ENCODE peak calls at places on chromosomes 4 and X, in seven cellular contexts. One of them, this sample, is unnamed.
A peak's percentile ranks its signal among the peaks of the same experiment; 100 is the strongest.

GRCh38 chr4:14100349-14100748 is 472.8 kb upstream of the BOD1L1 start:
- DNase-seq in body of pancreas: no peak
- DNase-seq in transverse colon: no peak
- DNase-seq in neural progenitor cell: no peak
- DNase-seq in cardiac muscle cell: no peak
- DNase-seq in ascending aorta: no peak
- DNase-seq in heart right ventricle: no peak
- DNase-seq in this sample: no peak

GRCh38 chr4:57109847-57110634 is at the start of gene IGFBP7:
- DNase-seq in body of pancreas: peak; percentile 42
- DNase-seq in transverse colon: peak; percentile 61
- DNase-seq in neural progenitor cell: peak; percentile 54
- DNase-seq in cardiac muscle cell: peak; percentile 41
- DNase-seq in ascending aorta: no peak
- DNase-seq in heart right ventricle: peak; percentile 81
- DNase-seq in this sample: no peak

GRCh38 chr4:3514221-3514780 is 17.9 kb downstream of the LRPAP1 start:
- DNase-seq in body of pancreas: no peak
- DNase-seq in transverse colon: no peak
- DNase-seq in neural progenitor cell: no peak
- DNase-seq in cardiac muscle cell: no peak
- DNase-seq in ascending aorta: no peak
- DNase-seq in heart right ventricle: no peak
- DNase-seq in this sample: no peak

GRCh38 chrX:119784747-119785446 is 6.5 kb downstream of the RPL39 start:
- DNase-seq in body of pancreas: peak; percentile 11
- DNase-seq in transverse colon: peak; percentile 49
- DNase-seq in neural progenitor cell: peak; percentile 24
- DNase-seq in cardiac muscle cell: no peak
- DNase-seq in ascending aorta: no peak
- DNase-seq in heart right ventricle: peak; percentile 21
- DNase-seq in this sample: no peak

GRCh38 chrX:149374751-149375150 is 130.4 kb downstream of the IDS start:
- DNase-seq in body of pancreas: no peak
- DNase-seq in transverse colon: no peak
- DNase-seq in neural progenitor cell: no peak
- DNase-seq in cardiac muscle cell: no peak
- DNase-seq in ascending aorta: no peak
- DNase-seq in heart right ventricle: no peak
- DNase-seq in this sample: no peak

GRCh38 chrX:16612257-16612987 is 37.5 kb upstream of the S100G start:
- DNase-seq in body of pancreas: no peak
- DNase-seq in transverse colon: no peak
- DNase-seq in neural progenitor cell: no peak
- DNase-seq in cardiac muscle cell: no peak
- DNase-seq in ascending aorta: no peak
- DNase-seq in heart right ventricle: no peak
- DNase-seq in this sample: no peak

GRCh38 chrX:38970845-38971244 is 169.6 kb downstream of the MID1IP1 start:
- DNase-seq in body of pancreas: no peak
- DNase-seq in transverse colon: no peak
- DNase-seq in neural progenitor cell: no peak
- DNase-seq in cardiac muscle cell: no peak
- DNase-seq in ascending aorta: no peak
- DNase-seq in heart right ventricle: no peak
- DNase-seq in this sample: no peak

GRCh38 chr4:182065255-182065654 is 177.9 kb upstream of the TENM3 start:
- DNase-seq in body of pancreas: no peak
- DNase-seq in transverse colon: no peak
- DNase-seq in neural progenitor cell: no peak
- DNase-seq in cardiac muscle cell: no peak
- DNase-seq in ascending aorta: no peak
- DNase-seq in heart right ventricle: no peak
- DNase-seq in this sample: no peak

GRCh38 chr4:66564901-66565648 is 894.8 kb upstream of the EPHA5 start:
- DNase-seq in body of pancreas: no peak
- DNase-seq in transverse colon: no peak
- DNase-seq in neural progenitor cell: no peak
- DNase-seq in cardiac muscle cell: no peak
- DNase-seq in ascending aorta: no peak
- DNase-seq in heart right ventricle: no peak
- DNase-seq in this sample: no peak

GRCh38 chr4:107392951-107393350 is 327.1 kb downstream of the PAPSS1 start:
- DNase-seq in body of pancreas: no peak
- DNase-seq in transverse colon: no peak
- DNase-seq in neural progenitor cell: no peak
- DNase-seq in cardiac muscle cell: no peak
- DNase-seq in ascending aorta: no peak
- DNase-seq in heart right ventricle: no peak
- DNase-seq in this sample: no peak

GRCh38 chrX:110038900-110039299 is 36.0 kb downstream of the TMEM164 start:
- DNase-seq in body of pancreas: no peak
- DNase-seq in transverse colon: no peak
- DNase-seq in neural progenitor cell: no peak
- DNase-seq in cardiac muscle cell: no peak
- DNase-seq in ascending aorta: no peak
- DNase-seq in heart right ventricle: no peak
- DNase-seq in this sample: no peak

GRCh38 chr4:63637270-63637669 is 772.0 kb downstream of the TECRL start:
- DNase-seq in body of pancreas: no peak
- DNase-seq in transverse colon: no peak
- DNase-seq in neural progenitor cell: no peak
- DNase-seq in cardiac muscle cell: no peak
- DNase-seq in ascending aorta: no peak
- DNase-seq in heart right ventricle: no peak
- DNase-seq in this sample: no peak

GRCh38 chr4:135418353-135418752 is 1216.8 kb upstream of the PABPC4L start:
- DNase-seq in body of pancreas: no peak
- DNase-seq in transverse colon: no peak
- DNase-seq in neural progenitor cell: peak; percentile 26
- DNase-seq in cardiac muscle cell: no peak
- DNase-seq in ascending aorta: no peak
- DNase-seq in heart right ventricle: no peak
- DNase-seq in this sample: no peak

GRCh38 chrX:3669841-3670240 is 43.6 kb downstream of the PRKX start:
- DNase-seq in body of pancreas: no peak
- DNase-seq in transverse colon: peak; percentile 70
- DNase-seq in neural progenitor cell: no peak
- DNase-seq in cardiac muscle cell: no peak
- DNase-seq in ascending aorta: no peak
- DNase-seq in heart right ventricle: no peak
- DNase-seq in this sample: no peak

GRCh38 chr4:95155759-95156451 is 392.9 kb downstream of the UNC5C start:
- DNase-seq in body of pancreas: no peak
- DNase-seq in transverse colon: no peak
- DNase-seq in neural progenitor cell: peak; percentile 42
- DNase-seq in cardiac muscle cell: peak; percentile 33
- DNase-seq in ascending aorta: no peak
- DNase-seq in heart right ventricle: no peak
- DNase-seq in this sample: no peak

GRCh38 chr4:186764457-186764856 is 40.8 kb upstream of the FAT1 start:
- DNase-seq in body of pancreas: no peak
- DNase-seq in transverse colon: no peak
- DNase-seq in neural progenitor cell: no peak
- DNase-seq in cardiac muscle cell: no peak
- DNase-seq in ascending aorta: no peak
- DNase-seq in heart right ventricle: no peak
- DNase-seq in this sample: no peak

GRCh38 chr4:92421920-92422319 is 118.2 kb downstream of the GRID2 start:
- DNase-seq in body of pancreas: no peak
- DNase-seq in transverse colon: no peak
- DNase-seq in neural progenitor cell: no peak
- DNase-seq in cardiac muscle cell: no peak
- DNase-seq in ascending aorta: no peak
- DNase-seq in heart right ventricle: no peak
- DNase-seq in this sample: no peak

GRCh38 chr4:86446996-86447395 is 87.1 kb upstream of the MAPK10 start:
- DNase-seq in body of pancreas: no peak
- DNase-seq in transverse colon: no peak
- DNase-seq in neural progenitor cell: no peak
- DNase-seq in cardiac muscle cell: no peak
- DNase-seq in ascending aorta: no peak
- DNase-seq in heart right ventricle: no peak
- DNase-seq in this sample: no peak

GRCh38 chr4:138051157-138051556 is 191.0 kb downstream of the SLC7A11 start:
- DNase-seq in body of pancreas: no peak
- DNase-seq in transverse colon: no peak
- DNase-seq in neural progenitor cell: no peak
- DNase-seq in cardiac muscle cell: no peak
- DNase-seq in ascending aorta: no peak
- DNase-seq in heart right ventricle: no peak
- DNase-seq in this sample: no peak

GRCh38 chr4:138050601-138051000 is 191.5 kb downstream of the SLC7A11 start:
- DNase-seq in body of pancreas: no peak
- DNase-seq in transverse colon: no peak
- DNase-seq in neural progenitor cell: peak; percentile 83
- DNase-seq in cardiac muscle cell: no peak
- DNase-seq in ascending aorta: no peak
- DNase-seq in heart right ventricle: no peak
- DNase-seq in this sample: no peak

GRCh38 chr4:138056541-138056940 is 185.6 kb downstream of the SLC7A11 start:
- DNase-seq in body of pancreas: no peak
- DNase-seq in transverse colon: no peak
- DNase-seq in neural progenitor cell: no peak
- DNase-seq in cardiac muscle cell: no peak
- DNase-seq in ascending aorta: no peak
- DNase-seq in heart right ventricle: no peak
- DNase-seq in this sample: no peak

GRCh38 chr4:138055890-138056289 is 186.3 kb downstream of the SLC7A11 start:
- DNase-seq in body of pancreas: no peak
- DNase-seq in transverse colon: no peak
- DNase-seq in neural progenitor cell: no peak
- DNase-seq in cardiac muscle cell: no peak
- DNase-seq in ascending aorta: no peak
- DNase-seq in heart right ventricle: no peak
- DNase-seq in this sample: no peak

DNA sequence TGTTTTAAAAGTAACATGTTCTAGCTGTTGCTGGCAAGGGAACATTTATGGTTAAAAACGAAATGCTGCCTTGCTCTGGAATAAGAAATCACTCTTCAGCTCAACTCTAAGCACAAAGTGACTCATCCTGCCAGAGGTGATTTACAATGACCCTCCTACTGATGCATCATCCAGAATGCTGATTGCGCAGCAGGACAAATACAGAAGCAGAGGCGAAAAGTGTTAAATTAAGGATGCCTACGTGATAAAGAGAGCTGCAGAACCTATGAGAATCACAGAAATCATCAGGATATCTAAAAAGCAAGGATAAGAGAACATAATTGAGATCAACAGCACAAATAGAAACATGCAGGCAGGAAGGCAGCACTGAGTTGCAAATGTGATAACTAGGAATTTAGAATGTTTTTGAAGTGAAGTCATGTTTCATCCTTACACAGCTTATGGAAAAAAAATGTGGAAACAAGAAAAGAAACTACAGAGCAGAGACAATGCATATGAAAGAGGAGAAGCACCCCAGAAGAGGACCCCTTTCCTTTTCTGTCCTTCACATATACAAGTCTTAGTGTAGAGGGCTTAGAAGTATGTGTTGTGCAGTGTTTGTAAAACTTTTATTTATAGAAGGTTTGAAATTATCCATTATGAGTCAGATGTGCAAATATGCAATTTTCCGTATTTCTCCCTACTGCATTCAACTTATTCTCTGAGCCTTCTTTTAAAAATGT is 188.4 kb downstream of the SLC7A11 start:
- DNase-seq in body of pancreas: no peak
- DNase-seq in transverse colon: no peak
- DNase-seq in neural progenitor cell: no peak
- DNase-seq in cardiac muscle cell: no peak
- DNase-seq in ascending aorta: no peak
- DNase-seq in heart right ventricle: no peak
- DNase-seq in this sample: peak; percentile 13
- H3K4me3 ChIP-seq in body of pancreas: no peak overlapping the region
- H3K4me3 ChIP-seq in transverse colon: no peak overlapping the region
- H3K4me3 ChIP-seq in neural progenitor cell: no peak overlapping the region
- H3K4me3 ChIP-seq in cardiac muscle cell: no peak overlapping the region
- H3K4me3 ChIP-seq in ascending aorta: no peak overlapping the region
- H3K4me3 ChIP-seq in heart right ventricle: no peak overlapping the region
- H3K4me3 ChIP-seq in this sample: peak overlapping the region; percentile 31

GRCh38 chr4:84158670-84159069 is 340.4 kb downstream of the NKX6-1 start:
- DNase-seq in body of pancreas: peak; percentile 2
- DNase-seq in transverse colon: no peak
- DNase-seq in neural progenitor cell: no peak
- DNase-seq in cardiac muscle cell: no peak
- DNase-seq in ascending aorta: no peak
- DNase-seq in heart right ventricle: no peak
- DNase-seq in this sample: no peak
- TF ChIP-seq CTCF in body of pancreas: no peak
- TF ChIP-seq CTCF in transverse colon: no peak
- TF ChIP-seq CTCF in neural progenitor cell: no peak
- TF ChIP-seq CTCF in cardiac muscle cell: no peak
- TF ChIP-seq CTCF in ascending aorta: no peak
- TF ChIP-seq CTCF in heart right ventricle: no peak
- TF ChIP-seq CTCF in this sample: no peak

DNA sequence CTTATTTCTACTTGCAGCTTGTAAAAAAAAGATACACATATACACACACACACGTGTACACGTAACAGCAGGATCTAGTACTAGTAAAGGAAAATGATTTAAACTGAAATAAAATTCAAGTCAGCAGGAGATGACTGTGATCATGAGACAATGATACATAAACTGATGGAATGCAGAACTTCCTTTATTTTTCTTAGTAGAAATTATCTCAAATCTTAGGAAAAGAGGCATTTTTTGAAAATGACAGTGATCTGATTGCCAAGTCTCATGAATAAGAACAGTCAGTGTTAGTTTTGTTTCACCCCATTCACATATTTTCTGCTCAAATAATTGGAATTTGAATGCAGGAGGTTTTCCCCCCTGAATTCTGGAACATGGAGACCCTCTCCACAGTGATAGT is 11.2 kb downstream of the APBB2 start:
- DNase-seq in body of pancreas: no peak
- DNase-seq in transverse colon: no peak
- DNase-seq in neural progenitor cell: no peak
- DNase-seq in cardiac muscle cell: no peak
- DNase-seq in ascending aorta: no peak
- DNase-seq in heart right ventricle: no peak
- DNase-seq in this sample: no peak
- H3K4me1 ChIP-seq in body of pancreas: peaks cover 39% of the 10 kb centered on the region
- H3K4me1 ChIP-seq in transverse colon: peaks cover 20% of the 10 kb centered on the region
- H3K4me1 ChIP-seq in neural progenitor cell: peaks cover 5% of the 10 kb centered on the region
- H3K4me1 ChIP-seq in cardiac muscle cell: no peaks in the 10 kb centered on the region
- H3K4me1 ChIP-seq in ascending aorta: peaks cover 52% of the 10 kb centered on the region
- H3K4me1 ChIP-seq in heart right ventricle: peaks cover 43% of the 10 kb centered on the region
- H3K4me1 ChIP-seq in this sample: peaks cover 76% of the 10 kb centered on the region

DNA sequence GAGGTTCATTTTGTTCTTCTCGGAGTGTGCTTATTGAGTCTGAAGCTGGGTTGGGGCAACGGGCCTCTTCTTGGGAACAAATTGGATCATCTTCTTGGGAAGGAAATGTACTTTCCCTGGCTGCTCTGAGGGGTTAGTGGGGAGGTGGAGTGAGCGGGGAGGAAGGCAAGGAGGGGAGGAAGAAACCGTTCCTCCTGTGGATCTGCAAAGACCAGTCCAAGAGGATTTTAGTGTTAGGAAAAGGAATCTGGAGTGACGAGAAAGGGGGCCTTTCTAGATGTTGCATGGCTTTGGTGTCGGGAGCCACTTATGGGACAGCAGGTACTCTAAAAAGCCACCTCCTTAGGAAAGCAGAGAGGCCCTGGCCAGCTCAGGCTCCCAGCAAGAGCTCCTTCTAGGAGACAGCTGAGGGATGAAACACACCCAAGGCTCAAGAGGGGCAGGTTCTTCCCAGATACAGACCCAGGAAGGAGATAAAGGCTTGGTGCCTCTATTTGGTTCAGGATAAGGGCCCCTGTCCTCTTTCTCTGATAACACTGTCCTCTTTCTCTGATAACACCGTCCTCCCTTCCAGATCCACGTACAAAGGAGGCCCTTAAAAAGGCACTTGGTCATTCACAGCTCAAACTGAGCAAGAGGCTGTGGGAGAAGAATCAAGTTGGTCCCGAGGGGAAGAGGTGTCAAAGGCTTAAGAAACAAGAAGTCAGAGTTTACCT is 451 bp downstream of the SOD3 start:
- DNase-seq in body of pancreas: no peak
- DNase-seq in transverse colon: no peak
- DNase-seq in neural progenitor cell: no peak
- DNase-seq in cardiac muscle cell: peak; percentile 12
- DNase-seq in ascending aorta: no peak
- DNase-seq in heart right ventricle: no peak
- DNase-seq in this sample: no peak
- H3K4me3 ChIP-seq in body of pancreas: no peak overlapping the region
- H3K4me3 ChIP-seq in transverse colon: peak overlapping the region; percentile 43
- H3K4me3 ChIP-seq in neural progenitor cell: peak overlapping the region; percentile 37
- H3K4me3 ChIP-seq in cardiac muscle cell: no peak overlapping the region
- H3K4me3 ChIP-seq in ascending aorta: peak overlapping the region; percentile 59
- H3K4me3 ChIP-seq in heart right ventricle: peak overlapping the region; percentile 33
- H3K4me3 ChIP-seq in this sample: peak overlapping the region; percentile 80

This sample was measured in thoracic aorta.